ENCODE peak calls at places on chromosomes 12 and 14, in four cellular contexts. U is IMR-90, W is PC-3, J is fibroblast of lung. T is an unnamed sample.

GRCh38 chr12:24853588-24853987 is 95.3 kb downstream of the BCAT1 start:
- DNase-seq in U (peak), W (no peak), J (peak), T (peak)

GRCh38 chr12:76929499-76929898 is 50.7 kb upstream of the CSRP2 start:
- DNase-seq in J (no peak), U (no peak), W (no peak), T (no peak)

GRCh38 chr14:32342151-32342853 is 13.2 kb downstream of the AKAP6 start:
- DNase-seq in J (peak), U (no peak), W (peak), T (peak)

GRCh38 chr14:20632831-20633771 is 8.4 kb downstream of the OR6S1 start:
- DNase-seq in U (peak), W (peak), J (peak), T (peak)

GRCh38 chr14:80930836-80931389 is 10.6 kb downstream of the CEP128 start:
- DNase-seq in W (peak), J (peak), U (peak), T (peak)

GRCh38 chr14:104634031-104634760 is 29.6 kb upstream of the TMEM179 start:
- DNase-seq in U (no peak), J (no peak), W (no peak), T (no peak)

GRCh38 chr12:41663487-41664258 is 475.6 kb downstream of the PDZRN4 start:
- DNase-seq in W (peak), U (peak), J (peak), T (peak)

GRCh38 chr14:50932592-50933500 is 11.4 kb downstream of the PYGL start:
- DNase-seq in W (no peak), U (peak), J (peak), T (no peak)

GRCh38 chr12:76562158-76562557 is 2.6 kb upstream of the OSBPL8 start:
- DNase-seq in J (no peak), U (no peak), W (no peak), T (no peak)

GRCh38 chr12:21546721-21547120 is 20.6 kb downstream of the SPX start:
- DNase-seq in W (no peak), J (no peak), U (no peak), T (no peak)

GRCh38 chr12:21828111-21828775 is 53.7 kb upstream of the KCNJ8 start:
- DNase-seq in W (no peak), J (no peak), U (peak), T (no peak)

GRCh38 chr12:90015228-90015627 is 306.6 kb upstream of the ATP2B1 start:
- DNase-seq in U (peak), W (peak), J (peak), T (peak)

GRCh38 chr12:80353254-80353653 is 90.8 kb upstream of the PTPRQ start:
- DNase-seq in U (peak), J (peak), W (peak), T (peak)

GRCh38 chr12:79934309-79935020 is 432 bp downstream of the PPP1R12A start:
- DNase-seq in W (no peak), J (peak), U (peak), T (no peak)

GRCh38 chr12:94362653-94363052 is 97.0 kb downstream of the CEP83 start:
- DNase-seq in J (no peak), W (no peak), U (no peak), T (no peak)

GRCh38 chr14:86038401-86038985 is 508.5 kb downstream of the FLRT2 start:
- DNase-seq in U (peak), J (peak), W (peak), T (peak)

GRCh38 chr14:23306412-23307145 is at the start of gene BCL2L2:
- DNase-seq in J (peak), W (peak), U (peak), T (peak)

GRCh38 chr12:95859344-95859816 is 628 bp downstream of the SNRPF start:
- DNase-seq in J (peak), W (peak), U (peak), T (peak)

GRCh38 chr14:73757876-73758391 is 43.8 kb upstream of the PNMA1 start:
- DNase-seq in W (no peak), J (no peak), U (no peak), T (no peak)

GRCh38 chr12:109553471-109553870 is 19.8 kb downstream of the MMAB start:
- DNase-seq in J (peak), W (peak), U (no peak), T (no peak)

GRCh38 chr14:100391777-100392176 is 68.6 kb downstream of the SLC25A47 start:
- DNase-seq in W (no peak), J (no peak), U (peak), T (no peak)

GRCh38 chr14:72714094-72714493 is 179.8 kb downstream of the DPF3 start:
- DNase-seq in W (no peak), U (no peak), J (no peak), T (no peak)

GRCh38 chr12:52452101-52452500 is at the start of gene KRT6B:
- DNase-seq in U (no peak), J (no peak), W (peak), T (peak)

GRCh38 chr14:22829661-22830328 is at the start of gene MRPL52:
- DNase-seq in J (peak), U (peak), W (peak), T (peak)

GRCh38 chr12:77954156-77954555 is 123.5 kb downstream of the NAV3 start:
- DNase-seq in U (peak), J (peak), W (peak), T (no peak)

GRCh38 chr14:69901113-69901951 is 22.1 kb downstream of the SMOC1 start:
- DNase-seq in J (no peak), U (peak), W (no peak), T (no peak)

GRCh38 chr14:102461490-102462317 is 47.9 kb downstream of the ANKRD9 start:
- DNase-seq in U (no peak), W (no peak), J (no peak), T (no peak)

GRCh38 chr12:49787672-49788071 is 40.5 kb downstream of the NCKAP5L start:
- DNase-seq in W (no peak), J (no peak), U (no peak), T (no peak)

GRCh38 chr12:113063396-113064350 is 7.1 kb downstream of the DTX1 start:
- DNase-seq in U (no peak), J (no peak), W (no peak), T (no peak)

GRCh38 chr12:50862316-50862715 is 19.6 kb downstream of the TMPRSS12 start:
- DNase-seq in W (peak), U (peak), J (peak), T (peak)

GRCh38 chr14:45968037-45968436 is 683.5 kb downstream of the RPL10L start:
- DNase-seq in W (no peak), J (no peak), U (no peak), T (no peak)

GRCh38 chr14:48826058-48826457 is 760.1 kb downstream of the RPS29 start:
- DNase-seq in J (peak), U (peak), W (peak), T (no peak)

GRCh38 chr12:54935235-54935951 is 49.2 kb downstream of the TESPA1 start:
- DNase-seq in J (peak), U (peak), W (peak), T (peak)

GRCh38 chr12:27828196-27828595 is 48.2 kb upstream of the MANSC4 start:
- DNase-seq in J (peak), W (peak), U (peak), T (peak)

GRCh38 chr12:92593734-92594402 is 108.9 kb upstream of the PLEKHG7 start:
- DNase-seq in J (peak), U (peak), W (peak), T (peak)

GRCh38 chr14:36505892-36506731 is 13.9 kb downstream of the NKX2-1 start:
- DNase-seq in W (no peak), U (no peak), J (no peak), T (no peak)

GRCh38 chr12:1917172-1918070 is 1.0 kb downstream of the CACNA2D4 start:
- DNase-seq in J (no peak), W (no peak), U (no peak), T (no peak)
- H3K9ac ChIP-seq in J (no peak), W (no peak), U (no peak), T (no peak)

DNA sequence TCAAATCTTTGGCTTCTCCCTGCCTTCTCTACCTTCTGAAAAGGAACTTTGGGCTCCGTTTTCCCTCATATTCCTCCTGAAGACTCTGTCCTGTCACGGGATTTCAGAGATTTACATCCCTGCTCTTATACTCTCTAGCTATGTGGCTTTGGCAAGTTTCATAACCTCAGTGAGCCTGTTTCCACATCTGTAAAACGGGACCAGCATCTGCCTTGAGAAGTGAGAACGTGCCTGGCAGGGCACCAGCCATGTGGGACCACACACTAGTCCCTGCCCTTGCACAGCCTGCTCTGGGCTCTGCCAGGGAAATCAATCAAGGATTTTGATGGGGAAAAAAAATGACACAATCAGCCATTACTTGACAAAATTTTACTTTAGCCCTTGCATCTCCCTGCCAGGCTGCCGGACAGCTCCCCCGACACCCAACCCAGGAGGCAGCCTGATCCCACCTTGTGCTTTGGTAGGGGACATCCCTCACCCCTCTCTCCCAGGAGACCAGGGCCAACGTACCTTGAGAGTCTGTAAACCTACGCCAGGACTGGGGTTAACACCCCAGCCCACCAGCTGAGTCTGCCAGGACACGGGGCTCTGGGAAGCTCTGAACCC is 8.5 kb downstream of the PHETA1 start:
- DNase-seq in U (no peak), J (no peak), W (no peak), T (no peak)
- H3K9ac ChIP-seq in U (no peak), J (no peak), W (no peak), T (no peak)

DNA sequence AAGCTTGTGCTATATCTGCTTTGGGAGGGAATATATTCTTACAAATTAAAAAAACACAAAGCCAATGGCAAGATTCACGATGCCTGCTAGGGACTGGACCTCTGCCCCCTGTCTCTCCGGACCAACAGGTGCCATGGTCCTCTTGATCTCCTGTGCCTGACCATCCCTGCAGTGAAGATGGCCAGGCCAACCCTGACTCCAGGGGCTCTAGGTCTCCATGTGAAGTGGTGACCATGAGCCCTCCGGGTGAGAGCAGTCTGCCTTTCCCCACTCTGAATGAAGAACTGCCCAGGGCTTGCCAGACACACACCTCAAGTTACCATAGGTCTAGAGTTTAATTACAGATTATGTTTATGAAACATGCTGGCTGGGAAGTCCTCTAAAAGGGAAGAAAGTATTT is 1.5 kb downstream of the ARHGDIB start:
- DNase-seq in W (no peak), U (no peak), J (no peak), T (no peak)
- H3K9ac ChIP-seq in W (no peak), U (no peak), J (no peak), T (no peak)

DNA sequence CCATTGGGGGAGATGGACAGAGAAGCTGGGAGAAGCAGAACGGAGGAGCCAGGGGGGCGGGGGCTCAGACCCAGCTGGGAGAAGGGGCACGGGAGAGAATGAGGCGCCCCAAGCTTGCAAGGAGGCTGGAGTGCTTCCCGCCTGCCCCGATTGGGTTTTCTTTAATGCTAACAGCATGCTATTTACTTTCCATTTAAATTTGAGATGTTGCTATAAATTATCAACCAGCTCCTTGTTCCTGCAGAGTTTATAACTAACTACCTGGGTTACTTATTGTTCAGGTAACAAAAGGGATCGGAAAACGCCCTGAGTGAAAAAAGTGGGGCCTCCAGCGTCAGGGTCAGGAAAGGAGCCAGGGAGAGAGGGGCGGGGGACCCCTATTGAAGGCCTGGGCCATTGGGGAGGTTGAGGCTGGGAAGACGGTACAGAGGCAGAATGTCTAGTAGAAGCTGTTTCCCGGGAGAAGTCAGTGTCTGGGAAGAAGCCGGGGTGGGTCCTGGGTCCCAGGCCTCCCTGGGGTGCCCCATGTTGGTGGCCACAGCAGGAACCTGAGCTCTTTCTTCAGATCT is 2.5 kb downstream of the HNF1A start:
- DNase-seq in W (no peak), J (no peak), U (no peak), T (no peak)
- H3K9ac ChIP-seq in W (no peak), J (no peak), U (no peak), T (no peak)

DNA sequence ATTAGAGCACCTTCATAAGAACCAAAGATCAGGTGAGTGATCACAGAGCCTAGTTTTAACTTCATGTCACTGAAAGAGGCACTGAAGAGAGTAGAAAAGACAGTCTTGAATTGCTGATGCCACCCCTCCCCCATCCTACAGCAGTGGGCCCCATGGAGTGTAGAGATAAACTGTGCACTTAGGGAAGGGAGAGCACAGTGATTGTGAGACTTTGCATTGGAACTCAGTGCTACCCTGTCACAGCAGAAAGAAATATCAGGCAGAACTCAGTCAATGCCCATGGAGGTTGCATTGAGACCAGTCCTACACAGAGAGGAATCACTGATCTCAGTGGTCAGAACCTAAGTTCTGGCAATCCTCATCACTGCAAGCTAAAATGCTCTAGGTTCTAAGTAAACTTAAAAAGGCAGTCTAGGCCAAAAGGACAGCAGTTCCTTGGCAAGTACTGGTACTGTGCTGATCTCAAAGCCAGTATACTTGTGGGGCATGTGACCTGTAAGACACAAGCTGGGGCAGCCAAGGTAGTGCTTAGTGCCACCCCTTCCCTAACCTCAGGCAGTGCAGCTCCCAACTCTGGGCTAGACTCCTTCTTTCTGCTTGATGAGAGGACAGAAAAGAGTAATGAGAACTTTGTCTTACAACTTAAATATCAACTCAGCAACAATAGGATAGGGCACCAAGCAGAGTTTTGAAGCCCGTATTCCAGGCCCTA is 94.1 kb downstream of the FSCB start:
- DNase-seq in U (no peak), W (no peak), J (no peak), T (no peak)
- H3K9ac ChIP-seq in U (no peak), W (no peak), J (no peak), T (no peak)

GRCh38 chr12:122835693-122836026 is 403 bp downstream of the HIP1R start:
- DNase-seq in W (peak), J (no peak), U (no peak), T (no peak)

GRCh38 chr12:122839907-122840554 is 4.8 kb downstream of the HIP1R start:
- DNase-seq in J (no peak), U (no peak), W (peak), T (peak)

GRCh38 chr12:122838841-122839240 is 3.6 kb downstream of the HIP1R start:
- DNase-seq in J (no peak), U (no peak), W (no peak), T (no peak)

GRCh38 chr12:122836027-122836921 is 1.0 kb downstream of the HIP1R start:
- DNase-seq in U (peak), W (peak), J (no peak), T (peak)

DNA sequence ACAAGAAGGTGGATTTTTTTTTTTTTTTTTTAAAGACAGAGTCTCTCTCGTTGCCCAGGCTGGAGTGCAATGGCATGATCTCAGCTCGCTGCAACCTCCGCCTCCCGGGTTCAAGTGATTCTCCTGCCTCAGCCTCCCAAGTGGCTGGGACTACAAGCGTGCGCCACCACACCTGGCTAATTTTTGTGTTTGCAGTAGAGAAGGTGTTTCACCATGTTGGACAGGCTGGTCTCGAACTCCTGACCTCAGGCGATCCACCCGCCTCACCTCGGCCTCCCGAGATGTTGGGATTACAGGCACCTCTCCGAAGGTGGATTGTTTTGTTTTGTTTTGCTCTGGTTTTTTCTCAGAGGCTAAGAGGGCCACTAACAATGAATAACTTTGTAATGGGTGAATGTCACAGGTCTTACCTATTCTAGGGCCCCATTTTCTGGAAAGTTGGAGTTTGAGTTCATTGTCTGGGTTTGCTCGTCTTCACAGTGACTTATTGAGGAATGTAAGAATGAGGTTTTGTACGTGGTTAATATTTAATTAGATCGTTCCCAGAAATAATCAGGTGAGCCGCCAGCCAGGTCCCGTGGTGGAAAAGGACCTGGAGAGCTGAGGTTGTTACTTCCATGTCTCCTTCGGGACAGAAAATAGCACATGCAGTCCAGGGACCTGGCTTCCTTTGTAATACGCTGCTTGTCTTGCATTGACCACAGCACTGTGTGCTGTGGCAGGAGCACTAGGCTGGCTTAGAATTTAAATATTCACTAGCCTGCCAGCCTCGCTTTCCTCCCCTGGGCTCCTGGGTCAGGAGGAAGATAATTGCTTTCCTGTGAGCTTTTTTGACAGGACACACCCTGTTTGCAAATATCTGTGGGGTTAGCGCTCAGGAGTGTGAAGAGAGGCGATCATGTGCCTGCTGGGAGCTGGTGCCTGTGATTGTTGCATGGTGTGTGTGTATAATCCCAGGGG is 2.3 kb downstream of the HIP1R start:
- DNase-seq in U (no peak), W (peak), J (no peak), T (no peak)
- H3K9ac ChIP-seq in U (no peak), W (no peak), J (no peak), T (no peak)

GRCh38 chr14:53963491-53964227 is 7.0 kb upstream of the BMP4 start:
- DNase-seq in W (peak), J (peak), U (no peak), T (no peak)
- H3K9ac ChIP-seq in W (no peak), J (no peak), U (no peak), T (no peak)

DNA sequence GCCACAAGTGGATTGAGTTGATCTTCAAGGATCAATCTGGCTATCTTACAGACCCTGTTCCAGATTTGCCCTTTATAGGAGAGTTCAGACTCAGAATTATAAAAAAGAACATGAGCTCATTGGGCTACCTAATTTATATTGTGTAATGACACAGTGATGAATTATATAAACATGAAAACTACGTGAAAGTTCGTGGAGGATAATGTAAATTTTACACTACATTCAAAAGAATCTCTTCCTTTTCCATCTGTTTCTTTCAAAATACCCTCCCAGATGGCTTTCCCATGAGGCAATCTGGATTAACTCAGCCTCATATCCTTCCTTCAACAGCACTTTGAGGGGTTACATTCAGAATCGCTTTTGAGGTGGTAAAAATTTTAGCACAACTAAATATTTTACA is 129.3 kb downstream of the HMGA2 start:
- DNase-seq in J (peak), W (no peak), U (peak), T (no peak)
- H3K9ac ChIP-seq in J (no peak), W (peak), U (no peak), T (no peak)